ENCODE peak calls at places on chromosomes 16 and 17, in seven cellular contexts. U is A549, J is HCT116, E is GM23338, N is GM12878, F is K562, L is SK-N-SH. Z is an unnamed sample.

GRCh38 chr16:47946077-47946476 is 209.7 kb downstream of the ABCC12 start:
- DNase-seq in U (no peak), L (no peak), E (no peak), F (no peak), N (no peak), J (no peak), Z (no peak)

GRCh38 chr17:49817993-49818392 is 29.5 kb downstream of the KAT7 start:
- DNase-seq in U (no peak), E (no peak), F (no peak), L (no peak), J (no peak), N (no peak), Z (no peak)

GRCh38 chr16:82192665-82193064 is 22.6 kb upstream of the MPHOSPH6 start:
- DNase-seq in J (no peak), N (no peak), U (no peak), F (no peak), E (no peak), L (no peak), Z (no peak)

GRCh38 chr17:20201059-20201458 is 191.9 kb downstream of the SPECC1 start:
- DNase-seq in U (no peak), J (no peak), E (no peak), F (no peak), N (no peak), L (no peak), Z (no peak)

GRCh38 chr17:30321314-30321713 is 12.5 kb downstream of the TMIGD1 start:
- DNase-seq in N (no peak), L (no peak), J (no peak), F (no peak), E (no peak), U (peak; percentile 48), Z (no peak)

GRCh38 chr17:726331-726919 is 6.0 kb upstream of the TLCD3A start:
- DNase-seq in U (no peak), J (no peak), L (no peak), F (no peak), E (peak; percentile 83), N (no peak), Z (no peak)

GRCh38 chr17:61619493-61619892 is 28.5 kb upstream of the NACA2 start:
- DNase-seq in U (peak; percentile 17), F (no peak), E (peak; percentile 6), J (peak; percentile 23), L (no peak), N (no peak), Z (no peak)

GRCh38 chr16:65480276-65480675 is 358.4 kb upstream of the CDH11 start:
- DNase-seq in J (no peak), U (no peak), E (no peak), N (no peak), F (no peak), L (no peak), Z (no peak)

GRCh38 chr16:67104061-67104460 is 5.7 kb upstream of the PHAF1 start:
- DNase-seq in J (no peak), F (peak; percentile 41), U (peak; percentile 54), E (peak; percentile 81), N (no peak), L (peak; percentile 37), Z (no peak)

GRCh38 chr17:17491546-17491988 is 4.6 kb downstream of the RASD1 start:
- DNase-seq in U (no peak), N (no peak), E (no peak), L (no peak), J (no peak), F (no peak), Z (no peak)

GRCh38 chr17:38602862-38603785 is 2.6 kb downstream of the SRCIN1 start:
- DNase-seq in L (no peak), J (no peak), N (no peak), U (no peak), F (no peak), E (peak; percentile 73), Z (no peak)

GRCh38 chr16:9908613-9909012 is 273.6 kb downstream of the GRIN2A start:
- DNase-seq in U (no peak), N (no peak), L (no peak), E (no peak), J (no peak), F (no peak), Z (no peak)

GRCh38 chr16:57531635-57532220 is 4.6 kb downstream of the CCDC102A start:
- DNase-seq in E (no peak), N (no peak), L (peak; percentile 11), F (no peak), U (no peak), J (no peak), Z (no peak)

GRCh38 chr17:7839890-7840260 is 5.9 kb downstream of the KDM6B start:
- DNase-seq in U (peak; percentile 80), L (no peak), F (peak; percentile 10), J (no peak), E (peak; percentile 14), N (no peak), Z (no peak)

DNA sequence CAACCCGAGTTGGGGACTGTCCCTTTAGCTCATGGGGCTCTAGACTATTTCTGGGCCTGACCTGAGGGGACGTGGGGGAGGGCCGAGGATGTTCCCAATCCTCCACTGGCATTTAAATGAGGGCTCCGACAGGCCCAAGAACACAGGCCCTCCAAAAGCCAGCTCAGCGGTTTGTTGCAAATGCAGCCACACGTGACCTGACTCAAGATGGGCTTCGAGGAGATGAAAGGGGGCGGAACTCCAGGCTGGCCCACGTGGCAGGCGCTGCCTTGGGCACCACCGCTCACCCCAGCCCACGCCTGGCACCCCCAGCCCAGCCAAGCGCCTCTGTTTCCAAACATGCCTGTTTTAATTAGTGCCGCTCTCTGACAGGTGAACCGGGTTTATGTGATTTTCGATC is 226.6 kb downstream of the KATNIP start:
- DNase-seq in F (no peak), U (no peak), E (no peak), N (no peak), J (no peak), L (no peak), Z (no peak)
- TF ChIP-seq REST in F (no peak), U (no peak), E (no peak), N (no peak), J (no peak), L (no peak), Z (no peak)

GRCh38 chr16:88936913-88937666 is 39.9 kb downstream of the CBFA2T3 start:
- DNase-seq in J (no peak), N (no peak), F (no peak), E (no peak), L (no peak), U (no peak), Z (no peak)

GRCh38 chr16:88934066-88934667 is 42.8 kb downstream of the CBFA2T3 start:
- DNase-seq in L (no peak), F (no peak), J (no peak), E (peak; percentile 30), N (no peak), U (no peak), Z (no peak)

GRCh38 chr16:88938119-88938932 is 38.7 kb downstream of the CBFA2T3 start:
- DNase-seq in E (no peak), F (no peak), J (no peak), N (no peak), U (no peak), L (no peak), Z (no peak)

GRCh38 chr16:88938933-88939813 is 37.8 kb downstream of the CBFA2T3 start:
- DNase-seq in L (peak; percentile 87), N (no peak), F (no peak), E (no peak), J (no peak), U (no peak), Z (no peak)

DNA sequence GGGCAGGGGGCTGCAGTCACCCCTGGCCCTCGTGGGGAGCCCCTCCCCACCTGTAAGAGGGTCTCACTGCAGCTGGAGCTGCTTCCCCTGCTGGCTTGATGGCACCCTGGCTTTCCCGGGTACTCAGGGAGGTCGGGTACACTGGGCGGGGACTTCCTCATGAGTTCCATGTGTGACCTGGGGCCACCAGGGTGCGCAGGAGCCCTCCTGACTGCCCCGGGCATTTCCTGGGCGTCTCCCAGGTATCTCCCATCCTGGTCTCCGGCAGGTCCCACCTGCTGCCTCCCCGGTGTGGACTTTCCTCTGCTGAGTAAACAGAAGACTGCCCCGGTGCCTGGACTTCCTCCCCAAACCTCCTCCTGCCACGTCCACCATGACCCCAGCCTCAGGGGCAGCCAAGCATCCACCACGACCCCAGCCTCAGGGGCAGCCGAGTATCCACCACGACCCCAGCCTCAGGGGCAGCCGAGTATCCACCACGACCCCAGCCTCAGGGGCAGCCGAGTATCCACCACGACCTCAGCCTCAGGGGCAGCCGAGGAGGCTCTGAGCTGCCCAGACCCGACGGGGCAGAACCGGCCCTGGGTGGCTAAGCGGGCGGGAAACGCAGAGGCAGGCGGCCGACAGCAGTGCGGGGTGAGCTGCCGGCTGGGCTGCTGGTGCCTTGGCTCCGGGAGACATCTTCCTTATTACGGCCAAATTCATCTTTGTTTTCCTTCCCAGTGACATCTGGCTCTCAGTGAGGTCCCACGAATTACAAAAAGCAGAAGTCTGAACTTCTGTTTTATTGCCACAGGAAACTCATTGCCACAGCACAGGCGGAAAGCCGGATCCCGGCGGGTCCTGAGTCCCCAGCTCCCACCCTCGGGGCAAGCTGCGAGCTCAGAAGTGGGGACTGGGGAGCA is 40.7 kb downstream of the CBFA2T3 start:
- DNase-seq in L (no peak), N (no peak), U (no peak), E (no peak), J (no peak), F (no peak), Z (no peak)
- H3K4me3 ChIP-seq in L (no peak overlapping the region), N (no peak overlapping the region), U (no peak overlapping the region), E (no peak overlapping the region), J (no peak overlapping the region), F (no peak overlapping the region), Z (no peak overlapping the region)

DNA sequence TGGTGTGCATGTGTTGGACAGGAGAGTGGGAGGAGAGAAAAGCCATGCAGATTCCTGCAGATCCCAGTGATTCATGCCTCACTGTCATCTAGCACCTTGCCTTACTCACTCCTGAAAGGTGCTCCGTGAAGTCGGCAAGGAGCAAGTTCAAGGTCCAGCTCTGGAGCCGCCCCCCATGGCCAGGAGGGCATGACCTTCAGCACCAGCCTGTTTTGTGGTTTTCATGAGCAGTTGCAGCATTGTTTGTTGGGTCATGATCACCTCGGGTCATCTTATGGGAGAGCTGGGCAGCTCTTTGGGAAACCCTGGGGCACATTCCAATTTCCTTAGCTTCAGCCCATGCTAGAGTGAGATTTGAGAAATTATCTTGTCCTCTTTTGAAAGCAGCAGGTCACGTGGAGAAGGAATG is 137.5 kb upstream of the IRX3 start:
- DNase-seq in N (no peak), E (no peak), U (no peak), L (no peak), J (no peak), F (no peak), Z (no peak)
- H3K4me1 ChIP-seq in N (no peaks in the 10 kb centered on the region), E (no peaks in the 10 kb centered on the region), U (no peaks in the 10 kb centered on the region), L (no peaks in the 10 kb centered on the region), J (peaks cover 3% of the 10 kb centered on the region), F (no peaks in the 10 kb centered on the region), Z (no peaks in the 10 kb centered on the region)

GRCh38 chr17:81858170-81858966 is 2.0 kb downstream of the P4HB start:
- DNase-seq in F (no peak), E (no peak), U (no peak), J (no peak), L (no peak), N (no peak), Z (no peak)

GRCh38 chr17:81859906-81860755 is at the start of gene P4HB:
- DNase-seq in N (no peak), L (peak; percentile 100), F (no peak), J (no peak), E (no peak), U (no peak), Z (no peak)

GRCh38 chr17:81863123-81863675 is 2.9 kb upstream of the P4HB start:
- DNase-seq in F (no peak), E (no peak), L (no peak), N (no peak), U (no peak), J (no peak), Z (no peak)

GRCh38 chr17:81860756-81861568 is 627 bp upstream of the P4HB start:
- DNase-seq in E (peak; percentile 100), J (peak; percentile 100), L (peak; percentile 100), U (peak; percentile 100), F (peak; percentile 99), N (peak; percentile 100), Z (peak; percentile 99)

GRCh38 chr17:81858967-81859905 is 1.1 kb downstream of the P4HB start:
- DNase-seq in L (no peak), U (no peak), F (no peak), N (no peak), J (no peak), E (no peak), Z (no peak)
- TF ChIP-seq REST in L (no peak), U (no peak), F (no peak), N (no peak), J (no peak), E (no peak), Z (no peak)